ENCODE peak calls at places on chromosome 16, in ten cellular contexts. U is NCI-H1694 treated with DMSO at 0.1 percent for 48 hours; V is NAMALWA; Z is fibroblast of gingiva; B is cardiac muscle cell; G is CD4-positive, alpha-beta T cell; K is aorta; S is T-helper 2 cell; R is left ventricle myocardium inferior; N is anterior cingulate cortex. I is an unnamed sample.

GRCh38 chr16:1426734-1427451 is 4.0 kb upstream of the PERCC1 start:
- DNase-seq in K (no peak), U (no peak), R (no peak), G (no peak), S (no peak), B (no peak), Z (no peak), N (no peak), V (no peak), I (no peak)

GRCh38 chr16:67101301-67101675 is 8.5 kb upstream of the PHAF1 start:
- DNase-seq in S (no peak), K (no peak), U (no peak), R (no peak), N (no peak), V (no peak), G (no peak), Z (no peak), B (no peak), I (no peak)

GRCh38 chr16:19068237-19068815 is 912 bp downstream of the COQ7 start:
- DNase-seq in G (no peak), U (no peak), B (no peak), Z (no peak), R (no peak), V (no peak), K (no peak), N (no peak), S (no peak), I (no peak)

GRCh38 chr16:4064950-4065352 is 51.3 kb downstream of the ADCY9 start:
- DNase-seq in R (no peak), G (no peak), Z (no peak), U (no peak), S (no peak), B (no peak), V (no peak), N (no peak), K (no peak), I (no peak)

GRCh38 chr16:89557230-89557935 is 3.1 kb upstream of the RPL13 start:
- DNase-seq in V (peak; percentile 86), Z (peak; percentile 49), G (peak; percentile 80), R (peak; percentile 82), K (peak; percentile 94), S (peak; percentile 53), B (peak; percentile 83), U (peak; percentile 39), N (peak; percentile 81), I (peak; percentile 53)

GRCh38 chr16:1125471-1125870 is 27.4 kb upstream of the CACNA1H start:
- DNase-seq in U (no peak), B (peak; percentile 42), V (no peak), G (no peak), R (no peak), N (peak; percentile 75), S (no peak), K (no peak), Z (no peak), I (no peak)

GRCh38 chr16:10981697-10982216 is 37.4 kb downstream of the CLEC16A start:
- DNase-seq in N (no peak), B (no peak), V (peak; percentile 93), K (no peak), G (peak; percentile 15), S (no peak), U (no peak), Z (peak; percentile 67), R (no peak), I (no peak)

GRCh38 chr16:58042001-58042885 is 16.7 kb downstream of the MMP15 start:
- DNase-seq in N (no peak), Z (no peak), B (no peak), V (no peak), K (no peak), S (no peak), R (no peak), U (no peak), G (no peak), I (no peak)

GRCh38 chr16:52363082-52363481 is 183.9 kb downstream of the TOX3 start:
- DNase-seq in V (no peak), U (no peak), Z (no peak), K (no peak), N (no peak), G (no peak), R (no peak), S (no peak), B (no peak), I (no peak)

GRCh38 chr16:57473176-57473840 is 10.8 kb downstream of the POLR2C start:
- DNase-seq in V (no peak), K (no peak), R (no peak), N (no peak), U (no peak), Z (no peak), G (no peak), B (no peak), S (no peak), I (no peak)

GRCh38 chr16:48687421-48688038 is 77.5 kb upstream of the N4BP1 start:
- DNase-seq in R (peak; percentile 32), G (no peak), N (peak; percentile 2), B (peak; percentile 82), S (no peak), Z (peak; percentile 41), U (peak; percentile 49), K (no peak), V (peak; percentile 84), I (peak; percentile 33)

GRCh38 chr16:72036098-72036497 is 18.2 kb upstream of the HP start:
- DNase-seq in U (no peak), S (no peak), V (no peak), R (no peak), B (no peak), K (no peak), N (no peak), G (no peak), Z (no peak), I (no peak)

GRCh38 chr16:20538181-20538580 is 38.0 kb downstream of the ACSM2B start:
- DNase-seq in S (no peak), V (no peak), N (no peak), R (no peak), Z (no peak), U (no peak), K (no peak), G (no peak), B (no peak), I (no peak)

GRCh38 chr16:20859699-20860098 is 40.5 kb downstream of the DCUN1D3 start:
- DNase-seq in B (no peak), Z (no peak), R (peak; percentile 19), V (no peak), S (no peak), K (no peak), N (no peak), G (no peak), U (no peak), I (no peak)

GRCh38 chr16:35792516-35793285 is 2333.3 kb downstream of the TP53TG3F start:
- DNase-seq in B (no peak), U (no peak), G (no peak), S (no peak), K (no peak), R (no peak), N (no peak), V (no peak), Z (no peak), I (no peak)

GRCh38 chr16:9787717-9788116 is 394.5 kb downstream of the GRIN2A start:
- DNase-seq in B (no peak), G (no peak), S (no peak), U (no peak), R (no peak), V (no peak), K (no peak), N (no peak), Z (no peak), I (no peak)